ENCODE peak calls at places on chromosomes 4 and X, in five cellular contexts. G is upper lobe of left lung, X is NB4, S is breast epithelium, J is A549. V is an unnamed sample.

GRCh38 chr4:80321776-80322175 is 13.8 kb upstream of the CFAP299 start:
- DNase-seq in G (no peak), X (no peak), S (no peak), J (no peak), V (no peak)

GRCh38 chr4:20418865-20419451 is 167.3 kb downstream of the SLIT2 start:
- DNase-seq in G (no peak), X (peak; percentile 74), S (no peak), J (peak; percentile 6), V (no peak)

GRCh38 chrX:131816551-131817136 is 206.5 kb upstream of the STK26 start:
- DNase-seq in G (no peak), X (no peak), S (peak; percentile 85), J (no peak), V (no peak)

GRCh38 chr4:177546745-177547144 is 104.5 kb upstream of the AGA start:
- DNase-seq in G (no peak), X (no peak), S (no peak), J (no peak), V (no peak)

GRCh38 chr4:154030152-154030551 is 241.3 kb upstream of the SFRP2 start:
- DNase-seq in G (no peak), X (no peak), S (no peak), J (no peak), V (no peak)

GRCh38 chr4:81472249-81473085 is 760 bp upstream of the RASGEF1B start:
- DNase-seq in G (no peak), X (peak; percentile 78), S (peak; percentile 59), J (peak; percentile 14), V (no peak)

GRCh38 chr4:92303621-92304027 is at the start of gene GRID2:
- DNase-seq in G (peak; percentile 82), X (no peak), S (no peak), J (peak; percentile 1), V (no peak)

GRCh38 chr4:186201535-186202230 is 10.3 kb downstream of the CYP4V2 start:
- DNase-seq in G (peak; percentile 71), X (peak; percentile 60), S (no peak), J (peak; percentile 64), V (peak; percentile 45)

GRCh38 chrX:108396188-108396885 is 41.9 kb downstream of the COL4A6 start:
- DNase-seq in G (no peak), X (no peak), S (peak; percentile 27), J (no peak), V (no peak)

GRCh38 chr4:105622269-105622668 is 69.8 kb downstream of the ARHGEF38 start:
- DNase-seq in G (no peak), X (no peak), S (no peak), J (no peak), V (no peak)

GRCh38 chr4:1775731-1776500 is 17.2 kb upstream of the FGFR3 start:
- DNase-seq in G (no peak), X (peak; percentile 99), S (no peak), J (no peak), V (no peak)

GRCh38 chr4:88276952-88277710 is 7.2 kb downstream of the PPM1K start:
- DNase-seq in G (no peak), X (no peak), S (no peak), J (no peak), V (no peak)

GRCh38 chrX:119236599-119237525 is 777 bp downstream of the PGRMC1 start:
- DNase-seq in G (no peak), X (peak; percentile 32), S (no peak), J (no peak), V (no peak)

GRCh38 chr4:91527056-91527455 is 776.7 kb upstream of the GRID2 start:
- DNase-seq in G (no peak), X (no peak), S (no peak), J (no peak), V (no peak)

GRCh38 chr4:185134176-185134869 is 8.7 kb upstream of the SLC25A4 start:
- DNase-seq in G (no peak), X (peak; percentile 67), S (no peak), J (peak; percentile 47), V (no peak)

GRCh38 chrX:97756879-97757278 is 873.2 kb downstream of the RPA4 start:
- DNase-seq in G (no peak), X (no peak), S (no peak), J (no peak), V (no peak)

GRCh38 chrX:108163333-108164082 is 71.9 kb downstream of the ATG4A start:
- DNase-seq in G (no peak), X (no peak), S (no peak), J (no peak), V (no peak)

GRCh38 chrX:136457303-136457917 is 30.3 kb upstream of the BRS3 start:
- DNase-seq in G (no peak), X (peak; percentile 32), S (no peak), J (no peak), V (no peak)

GRCh38 chrX:110167952-110168451 is 149.9 kb downstream of the AMMECR1 start:
- DNase-seq in G (peak; percentile 24), X (peak; percentile 46), S (no peak), J (peak; percentile 25), V (no peak)

GRCh38 chr4:150746156-150746555 is 164.2 kb downstream of the MAB21L2 start:
- DNase-seq in G (no peak), X (no peak), S (no peak), J (no peak), V (no peak)

GRCh38 chrX:110915120-110915519 is 119.5 kb upstream of the CHRDL1 start:
- DNase-seq in G (no peak), X (no peak), S (no peak), J (no peak), V (no peak)

GRCh38 chr4:163331629-163332360 is 601 bp downstream of the NPY1R start:
- DNase-seq in G (peak; percentile 85), X (no peak), S (no peak), J (peak; percentile 4), V (peak; percentile 14)

GRCh38 chr4:32148120-32148666 is 1428.0 kb downstream of the PCDH7 start:
- DNase-seq in G (no peak), X (no peak), S (no peak), J (no peak), V (no peak)

GRCh38 chr4:93617596-93617995 is 211.0 kb upstream of the ATOH1 start:
- DNase-seq in G (no peak), X (no peak), S (no peak), J (no peak), V (no peak)

GRCh38 chrX:39261446-39262147 is 460.3 kb downstream of the MID1IP1 start:
- DNase-seq in G (no peak), X (peak; percentile 49), S (no peak), J (peak; percentile 1), V (peak; percentile 1)

GRCh38 chrX:154458116-154458953 is at the start of gene PLXNA3:
- DNase-seq in G (peak; percentile 94), X (peak; percentile 62), S (no peak), J (no peak), V (peak; percentile 71)
- TF ChIP-seq POLR2A in G (no peak), X (no peak), S (no peak), J (peak; percentile 71), V (no peak)

DNA sequence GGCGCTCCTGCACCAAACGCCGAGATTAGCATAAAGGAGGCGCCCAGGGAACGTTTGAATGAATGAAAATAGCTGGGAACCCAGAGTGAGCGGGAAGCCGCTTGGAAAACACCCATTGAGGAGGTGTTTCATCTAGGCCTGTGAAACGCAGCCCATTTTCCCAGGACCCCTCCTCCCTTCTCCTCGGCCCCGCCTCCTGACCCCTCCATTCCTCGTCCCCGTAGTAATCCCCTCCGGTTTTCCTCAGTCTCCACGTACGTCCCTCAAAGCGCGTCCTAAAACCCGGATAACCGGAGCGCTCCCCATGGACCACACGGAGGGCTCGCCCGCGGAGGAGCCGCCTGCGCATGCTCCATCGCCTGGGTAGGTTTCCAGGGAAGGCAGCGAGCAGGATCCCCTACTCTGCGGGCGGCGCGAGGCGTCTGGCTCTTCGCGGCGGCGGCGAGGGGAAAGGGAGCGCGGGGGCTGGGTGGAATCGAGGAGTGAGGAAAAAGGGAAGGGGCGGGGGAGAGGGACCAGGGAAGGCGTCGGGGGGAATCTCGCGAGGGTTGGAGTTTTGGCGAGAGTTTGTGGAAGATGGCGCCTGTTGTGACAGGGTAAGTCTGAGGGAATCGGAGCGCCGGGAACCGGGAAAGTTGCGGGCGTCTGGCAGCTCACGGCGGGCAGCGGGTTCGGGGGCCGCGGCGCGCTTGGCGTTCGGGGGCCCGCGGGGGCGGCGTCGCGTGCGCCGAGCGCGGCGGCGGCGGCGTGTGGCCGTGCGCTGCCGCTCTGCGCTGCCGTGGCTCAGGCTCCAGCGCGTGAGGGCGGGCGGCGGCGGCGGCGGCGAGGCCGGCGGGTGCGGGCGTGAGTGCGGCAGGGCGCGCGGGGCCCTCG is at the start of gene RBPJ:
- DNase-seq in G (peak; percentile 96), X (peak; percentile 97), S (peak; percentile 82), J (peak; percentile 65), V (peak; percentile 58)
- TF ChIP-seq POLR2A in G (peak; percentile 36), X (peak; percentile 50), S (peak; percentile 51), J (peak; percentile 41), V (no peak)

GRCh38 chr4:155696226-155696625 is 29.6 kb downstream of the GUCY1A1 start:
- DNase-seq in G (no peak), X (no peak), S (no peak), J (no peak), V (no peak)
- TF ChIP-seq POLR2A in G (no peak), X (no peak), S (no peak), J (no peak), V (no peak)

GRCh38 chrX:13165747-13166146 is 121.3 kb upstream of the FAM9C start:
- DNase-seq in G (no peak), X (no peak), S (no peak), J (no peak), V (no peak)

GRCh38 chrX:13167444-13168207 is 123.2 kb upstream of the FAM9C start:
- DNase-seq in G (no peak), X (peak; percentile 16), S (peak; percentile 42), J (no peak), V (no peak)

GRCh38 chrX:13165266-13165665 is 120.8 kb upstream of the FAM9C start:
- DNase-seq in G (no peak), X (no peak), S (no peak), J (no peak), V (no peak)

GRCh38 chrX:13162772-13163171 is 118.4 kb upstream of the FAM9C start:
- DNase-seq in G (no peak), X (no peak), S (no peak), J (no peak), V (no peak)

GRCh38 chrX:13164611-13165010 is 120.2 kb upstream of the FAM9C start:
- DNase-seq in G (no peak), X (no peak), S (no peak), J (no peak), V (no peak)
- TF ChIP-seq POLR2A in G (no peak), X (no peak), S (no peak), J (no peak), V (no peak)

GRCh38 chr4:2938906-2939305 is 24.3 kb downstream of the NOP14 start:
- DNase-seq in G (no peak), X (peak; percentile 29), S (no peak), J (no peak), V (no peak)

GRCh38 chr4:2941138-2942036 is 21.8 kb downstream of the NOP14 start:
- DNase-seq in G (no peak), X (peak; percentile 16), S (no peak), J (no peak), V (no peak)

GRCh38 chr4:2942037-2942531 is 21.1 kb downstream of the NOP14 start:
- DNase-seq in G (no peak), X (no peak), S (peak; percentile 15), J (no peak), V (no peak)

GRCh38 chr4:2939383-2940243 is 23.6 kb downstream of the NOP14 start:
- DNase-seq in G (no peak), X (peak; percentile 36), S (peak; percentile 15), J (no peak), V (no peak)

GRCh38 chr4:2940267-2941137 is 22.7 kb downstream of the NOP14 start:
- DNase-seq in G (no peak), X (peak; percentile 27), S (peak; percentile 15), J (no peak), V (no peak)
- TF ChIP-seq POLR2A in G (no peak), X (peak; percentile 36), S (no peak), J (no peak), V (peak; percentile 61)

GRCh38 chrX:78944351-78944750 is 840 bp upstream of the P2RY10 start:
- DNase-seq in G (no peak), X (no peak), S (no peak), J (no peak), V (no peak)
- TF ChIP-seq POLR2A in G (no peak), X (no peak), S (no peak), J (no peak), V (peak; percentile 31)